ENCODE peak calls at places on chromosome 10, in nine cellular contexts. W, F, J, Z, C, O, K, M and X are unnamed samples.

GRCh38 chr10:96448021-96448457 is 65.7 kb downstream of the TLL2 start:
- DNase-seq in Z (no peak), F (no peak), K (peak), C (no peak), M (peak), J (no peak), W (no peak), O (no peak), X (no peak)

GRCh38 chr10:79149662-79150443 is 81.1 kb downstream of the ZMIZ1 start:
- DNase-seq in W (peak), M (peak), O (peak), J (no peak), K (peak), F (peak), C (no peak), Z (no peak), X (peak)

GRCh38 chr10:27636816-27637215 is 108.8 kb downstream of the MKX start:
- DNase-seq in F (no peak), J (no peak), Z (no peak), M (no peak), W (no peak), O (no peak), K (no peak), C (no peak), X (no peak)

GRCh38 chr10:32149257-32149955 is 93.2 kb upstream of the KIF5B start:
- DNase-seq in M (peak), J (no peak), O (no peak), C (no peak), K (peak), Z (no peak), W (no peak), F (no peak), X (no peak)

GRCh38 chr10:25824050-25824449 is 110.0 kb upstream of the MYO3A start:
- DNase-seq in M (no peak), F (no peak), C (no peak), Z (no peak), W (no peak), K (no peak), J (no peak), O (no peak), X (no peak)

GRCh38 chr10:102421645-102422585 is 1.3 kb downstream of the FBXL15 start:
- DNase-seq in C (no peak), M (no peak), F (peak), Z (no peak), K (peak), O (peak), J (no peak), W (peak), X (no peak)

GRCh38 chr10:31745612-31746376 is 182.8 kb downstream of the ARHGAP12 start:
- DNase-seq in C (peak), M (peak), K (no peak), O (no peak), W (no peak), Z (no peak), J (no peak), F (no peak), X (no peak)

GRCh38 chr10:70776455-70777005 is 8.6 kb downstream of the TBATA start:
- DNase-seq in O (no peak), M (no peak), F (no peak), C (no peak), W (no peak), J (no peak), K (no peak), Z (no peak), X (no peak)

GRCh38 chr10:130745251-130745650 is 566.3 kb downstream of the TCERG1L start:
- DNase-seq in O (no peak), M (no peak), C (no peak), F (no peak), J (no peak), Z (no peak), K (no peak), W (no peak), X (no peak)

GRCh38 chr10:129754211-129755050 is 209.6 kb downstream of the EBF3 start:
- DNase-seq in W (no peak), Z (no peak), J (no peak), O (no peak), M (no peak), C (no peak), F (no peak), K (no peak), X (no peak)

GRCh38 chr10:108275895-108276685 is 1111.6 kb upstream of the SORCS1 start:
- DNase-seq in Z (no peak), K (no peak), W (no peak), O (no peak), F (no peak), J (no peak), C (no peak), M (no peak), X (no peak)

GRCh38 chr10:69123306-69123746 is 652 bp upstream of the VPS26A start:
- DNase-seq in F (no peak), W (peak), J (no peak), C (no peak), M (peak), K (no peak), Z (no peak), O (peak), X (no peak)

GRCh38 chr10:132293416-132294195 is 14.1 kb downstream of the STK32C start:
- DNase-seq in K (no peak), Z (no peak), M (no peak), C (no peak), F (no peak), W (peak), J (no peak), O (no peak), X (no peak)

GRCh38 chr10:94546058-94546595 is 539 bp downstream of the HELLS start:
- DNase-seq in W (peak), C (no peak), Z (peak), J (no peak), F (peak), K (peak), M (peak), O (no peak), X (peak)

GRCh38 chr10:3987142-3987974 is 202.3 kb upstream of the KLF6 start:
- DNase-seq in Z (no peak), K (no peak), W (peak), C (no peak), O (no peak), M (peak), F (no peak), J (no peak), X (no peak)

GRCh38 chr10:26365681-26366327 is 72.3 kb upstream of the APBB1IP start:
- DNase-seq in O (peak), K (no peak), Z (no peak), J (no peak), M (no peak), C (no peak), F (no peak), W (no peak), X (no peak)

GRCh38 chr10:43125881-43126731 is 12.1 kb upstream of the CSGALNACT2 start:
- DNase-seq in W (no peak), C (no peak), J (no peak), M (no peak), Z (no peak), F (no peak), O (no peak), K (no peak), X (no peak)

GRCh38 chr10:35632027-35632426 is 10.1 kb downstream of the FZD8 start:
- DNase-seq in F (no peak), O (no peak), M (no peak), J (no peak), Z (no peak), C (no peak), K (no peak), W (no peak), X (no peak)

GRCh38 chr10:3780766-3781457 is 4.1 kb downstream of the KLF6 start:
- DNase-seq in O (no peak), F (no peak), W (no peak), C (no peak), M (peak), J (no peak), Z (peak), K (no peak), X (no peak)

GRCh38 chr10:86218842-86219241 is 147.8 kb downstream of the GRID1 start:
- DNase-seq in Z (no peak), M (no peak), O (no peak), C (no peak), K (no peak), F (no peak), W (no peak), J (no peak), X (no peak)

GRCh38 chr10:102669206-102670064 is 25.2 kb downstream of the TRIM8 start:
- DNase-seq in J (no peak), W (peak), C (no peak), Z (no peak), M (peak), F (peak), K (no peak), O (peak), X (peak)

GRCh38 chr10:102424916-102425315 is 4.3 kb downstream of the FBXL15 start:
- DNase-seq in J (no peak), C (no peak), K (no peak), W (no peak), O (no peak), M (no peak), F (no peak), Z (no peak), X (no peak)

GRCh38 chr10:110512461-110513187 is 14.9 kb downstream of the DUSP5 start:
- DNase-seq in M (peak), C (peak), K (no peak), Z (no peak), O (peak), J (no peak), W (no peak), F (no peak), X (no peak)